ENCODE peak calls at places on chromosomes 2 and 18, in five cellular contexts. One of them, this sample, is unnamed.

GRCh38 chr18:49514577-49514976 is 27.5 kb upstream of the C18orf32 start:
- DNase-seq in endothelial cell of umbilical vein: no peak
- DNase-seq in heart left ventricle: no peak
- DNase-seq in transverse colon: peak; percentile 63
- DNase-seq in adrenal gland: no peak
- DNase-seq in this sample: no peak

GRCh38 chr2:60466161-60466702 is 87.2 kb downstream of the BCL11A start:
- DNase-seq in endothelial cell of umbilical vein: no peak
- DNase-seq in heart left ventricle: no peak
- DNase-seq in transverse colon: no peak
- DNase-seq in adrenal gland: no peak
- DNase-seq in this sample: no peak

GRCh38 chr2:8120979-8121825 is 560.7 kb upstream of the ID2 start:
- DNase-seq in endothelial cell of umbilical vein: no peak
- DNase-seq in heart left ventricle: no peak
- DNase-seq in transverse colon: no peak
- DNase-seq in adrenal gland: no peak
- DNase-seq in this sample: no peak

GRCh38 chr2:17506736-17507616 is 11.3 kb downstream of the RAD51AP2 start:
- DNase-seq in endothelial cell of umbilical vein: no peak
- DNase-seq in heart left ventricle: no peak
- DNase-seq in transverse colon: no peak
- DNase-seq in adrenal gland: no peak
- DNase-seq in this sample: no peak

GRCh38 chr18:5895886-5896740 is 791 bp upstream of the TMEM200C start:
- DNase-seq in endothelial cell of umbilical vein: no peak
- DNase-seq in heart left ventricle: peak; percentile 22
- DNase-seq in transverse colon: no peak
- DNase-seq in adrenal gland: peak; percentile 75
- DNase-seq in this sample: no peak

GRCh38 chr2:234091432-234091879 is 41.0 kb downstream of the SPP2 start:
- DNase-seq in endothelial cell of umbilical vein: peak; percentile 79
- DNase-seq in heart left ventricle: no peak
- DNase-seq in transverse colon: no peak
- DNase-seq in adrenal gland: peak; percentile 14
- DNase-seq in this sample: no peak

GRCh38 chr2:149739171-149739879 is 151.8 kb upstream of the MMADHC start:
- DNase-seq in endothelial cell of umbilical vein: no peak
- DNase-seq in heart left ventricle: no peak
- DNase-seq in transverse colon: no peak
- DNase-seq in adrenal gland: no peak
- DNase-seq in this sample: no peak

GRCh38 chr2:174788291-174788929 is 24.1 kb upstream of the CHRNA1 start:
- DNase-seq in endothelial cell of umbilical vein: no peak
- DNase-seq in heart left ventricle: no peak
- DNase-seq in transverse colon: no peak
- DNase-seq in adrenal gland: no peak
- DNase-seq in this sample: peak; percentile 25

GRCh38 chr2:8574196-8575010 is 107.5 kb upstream of the ID2 start:
- DNase-seq in endothelial cell of umbilical vein: no peak
- DNase-seq in heart left ventricle: no peak
- DNase-seq in transverse colon: no peak
- DNase-seq in adrenal gland: peak; percentile 69
- DNase-seq in this sample: no peak

GRCh38 chr2:60553992-60554648 is 666 bp upstream of the BCL11A start:
- DNase-seq in endothelial cell of umbilical vein: peak; percentile 23
- DNase-seq in heart left ventricle: no peak
- DNase-seq in transverse colon: peak; percentile 60
- DNase-seq in adrenal gland: peak; percentile 58
- DNase-seq in this sample: peak; percentile 83

GRCh38 chr18:3411854-3412268 is 38.1 kb upstream of the TGIF1 start:
- DNase-seq in endothelial cell of umbilical vein: peak; percentile 4
- DNase-seq in heart left ventricle: peak; percentile 21
- DNase-seq in transverse colon: peak; percentile 49
- DNase-seq in adrenal gland: no peak
- DNase-seq in this sample: peak; percentile 47

GRCh38 chr2:11914455-11914854 is 168.0 kb downstream of the LPIN1 start:
- DNase-seq in endothelial cell of umbilical vein: no peak
- DNase-seq in heart left ventricle: no peak
- DNase-seq in transverse colon: no peak
- DNase-seq in adrenal gland: no peak
- DNase-seq in this sample: no peak

GRCh38 chr2:123077101-123077500 is 948.0 kb upstream of the CNTNAP5 start:
- DNase-seq in endothelial cell of umbilical vein: no peak
- DNase-seq in heart left ventricle: no peak
- DNase-seq in transverse colon: no peak
- DNase-seq in adrenal gland: no peak
- DNase-seq in this sample: no peak

GRCh38 chr18:79382681-79383387 is 12.9 kb upstream of the NFATC1 start:
- DNase-seq in endothelial cell of umbilical vein: no peak
- DNase-seq in heart left ventricle: peak; percentile 17
- DNase-seq in transverse colon: no peak
- DNase-seq in adrenal gland: no peak
- DNase-seq in this sample: no peak

GRCh38 chr2:190515687-190516086 is 18.8 kb downstream of the NEMP2 start:
- DNase-seq in endothelial cell of umbilical vein: no peak
- DNase-seq in heart left ventricle: no peak
- DNase-seq in transverse colon: no peak
- DNase-seq in adrenal gland: no peak
- DNase-seq in this sample: no peak

GRCh38 chr2:183207110-183207509 is 82.9 kb downstream of the NUP35 start:
- DNase-seq in endothelial cell of umbilical vein: no peak
- DNase-seq in heart left ventricle: no peak
- DNase-seq in transverse colon: no peak
- DNase-seq in adrenal gland: no peak
- DNase-seq in this sample: no peak

GRCh38 chr2:177397501-177398289 is 5.1 kb downstream of the AGPS start:
- DNase-seq in endothelial cell of umbilical vein: peak; percentile 65
- DNase-seq in heart left ventricle: no peak
- DNase-seq in transverse colon: peak; percentile 19
- DNase-seq in adrenal gland: no peak
- DNase-seq in this sample: no peak

GRCh38 chr2:71785550-71785951 is 332.2 kb downstream of the DYSF start:
- DNase-seq in endothelial cell of umbilical vein: no peak
- DNase-seq in heart left ventricle: peak; percentile 12
- DNase-seq in transverse colon: no peak
- DNase-seq in adrenal gland: no peak
- DNase-seq in this sample: no peak

GRCh38 chr2:226423498-226423960 is 376.1 kb downstream of the IRS1 start:
- DNase-seq in endothelial cell of umbilical vein: no peak
- DNase-seq in heart left ventricle: no peak
- DNase-seq in transverse colon: peak; percentile 8
- DNase-seq in adrenal gland: no peak
- DNase-seq in this sample: no peak

GRCh38 chr2:235641333-235641732 is 147.5 kb downstream of the AGAP1 start:
- DNase-seq in endothelial cell of umbilical vein: no peak
- DNase-seq in heart left ventricle: no peak
- DNase-seq in transverse colon: no peak
- DNase-seq in adrenal gland: no peak
- DNase-seq in this sample: no peak

GRCh38 chr2:67515021-67515420 is 117.9 kb downstream of the ETAA1 start:
- DNase-seq in endothelial cell of umbilical vein: no peak
- DNase-seq in heart left ventricle: no peak
- DNase-seq in transverse colon: no peak
- DNase-seq in adrenal gland: no peak
- DNase-seq in this sample: no peak

GRCh38 chr2:55048514-55048924 is 1.7 kb downstream of the RTN4 start:
- DNase-seq in endothelial cell of umbilical vein: peak; percentile 76
- DNase-seq in heart left ventricle: peak; percentile 27
- DNase-seq in transverse colon: peak; percentile 37
- DNase-seq in adrenal gland: peak; percentile 57
- DNase-seq in this sample: peak; percentile 69

GRCh38 chr2:16566701-16567100 is 98.9 kb downstream of the CYRIA start:
- DNase-seq in endothelial cell of umbilical vein: no peak
- DNase-seq in heart left ventricle: no peak
- DNase-seq in transverse colon: no peak
- DNase-seq in adrenal gland: no peak
- DNase-seq in this sample: no peak

GRCh38 chr18:35122586-35123224 is 81.5 kb downstream of the MAPRE2 start:
- DNase-seq in endothelial cell of umbilical vein: no peak
- DNase-seq in heart left ventricle: no peak
- DNase-seq in transverse colon: no peak
- DNase-seq in adrenal gland: peak; percentile 77
- DNase-seq in this sample: no peak

GRCh38 chr2:97953867-97954266 is 41.9 kb downstream of the TMEM131 start:
- DNase-seq in endothelial cell of umbilical vein: no peak
- DNase-seq in heart left ventricle: no peak
- DNase-seq in transverse colon: no peak
- DNase-seq in adrenal gland: no peak
- DNase-seq in this sample: no peak

GRCh38 chr2:132497591-132497990 is 81.0 kb downstream of the GPR39 start:
- DNase-seq in endothelial cell of umbilical vein: no peak
- DNase-seq in heart left ventricle: no peak
- DNase-seq in transverse colon: no peak
- DNase-seq in adrenal gland: no peak
- DNase-seq in this sample: no peak

GRCh38 chr2:66080136-66080535 is 354.8 kb upstream of the MEIS1 start:
- DNase-seq in endothelial cell of umbilical vein: no peak
- DNase-seq in heart left ventricle: no peak
- DNase-seq in transverse colon: no peak
- DNase-seq in adrenal gland: no peak
- DNase-seq in this sample: no peak

GRCh38 chr2:241149925-241150659 is at the start of gene PPP1R7:
- DNase-seq in endothelial cell of umbilical vein: peak; percentile 95
- DNase-seq in heart left ventricle: peak; percentile 95
- DNase-seq in transverse colon: peak; percentile 96
- DNase-seq in adrenal gland: peak; percentile 95
- DNase-seq in this sample: peak; percentile 95
- TF ChIP-seq POLR2A in endothelial cell of umbilical vein: peak; percentile 74
- TF ChIP-seq POLR2A in heart left ventricle: no peak
- TF ChIP-seq POLR2A in transverse colon: peak; percentile 64
- TF ChIP-seq POLR2A in adrenal gland: peak; percentile 10
- TF ChIP-seq POLR2A in this sample: peak; percentile 69

GRCh38 chr2:42450136-42450535 is 43.6 kb downstream of the KCNG3 start:
- DNase-seq in endothelial cell of umbilical vein: no peak
- DNase-seq in heart left ventricle: no peak
- DNase-seq in transverse colon: no peak
- DNase-seq in adrenal gland: peak; percentile 11
- DNase-seq in this sample: no peak

GRCh38 chr2:42448163-42448562 is 45.6 kb downstream of the KCNG3 start:
- DNase-seq in endothelial cell of umbilical vein: no peak
- DNase-seq in heart left ventricle: no peak
- DNase-seq in transverse colon: no peak
- DNase-seq in adrenal gland: no peak
- DNase-seq in this sample: no peak

GRCh38 chr2:42456126-42456839 is 37.5 kb downstream of the KCNG3 start:
- DNase-seq in endothelial cell of umbilical vein: no peak
- DNase-seq in heart left ventricle: no peak
- DNase-seq in transverse colon: no peak
- DNase-seq in adrenal gland: no peak
- DNase-seq in this sample: no peak

GRCh38 chr2:42449163-42450087 is 44.4 kb downstream of the KCNG3 start:
- DNase-seq in endothelial cell of umbilical vein: no peak
- DNase-seq in heart left ventricle: no peak
- DNase-seq in transverse colon: no peak
- DNase-seq in adrenal gland: no peak
- DNase-seq in this sample: no peak

GRCh38 chr2:42452545-42452944 is 41.2 kb downstream of the KCNG3 start:
- DNase-seq in endothelial cell of umbilical vein: no peak
- DNase-seq in heart left ventricle: no peak
- DNase-seq in transverse colon: no peak
- DNase-seq in adrenal gland: no peak
- DNase-seq in this sample: no peak
- TF ChIP-seq POLR2A in endothelial cell of umbilical vein: no peak
- TF ChIP-seq POLR2A in heart left ventricle: no peak
- TF ChIP-seq POLR2A in transverse colon: no peak
- TF ChIP-seq POLR2A in adrenal gland: no peak
- TF ChIP-seq POLR2A in this sample: no peak

DNA sequence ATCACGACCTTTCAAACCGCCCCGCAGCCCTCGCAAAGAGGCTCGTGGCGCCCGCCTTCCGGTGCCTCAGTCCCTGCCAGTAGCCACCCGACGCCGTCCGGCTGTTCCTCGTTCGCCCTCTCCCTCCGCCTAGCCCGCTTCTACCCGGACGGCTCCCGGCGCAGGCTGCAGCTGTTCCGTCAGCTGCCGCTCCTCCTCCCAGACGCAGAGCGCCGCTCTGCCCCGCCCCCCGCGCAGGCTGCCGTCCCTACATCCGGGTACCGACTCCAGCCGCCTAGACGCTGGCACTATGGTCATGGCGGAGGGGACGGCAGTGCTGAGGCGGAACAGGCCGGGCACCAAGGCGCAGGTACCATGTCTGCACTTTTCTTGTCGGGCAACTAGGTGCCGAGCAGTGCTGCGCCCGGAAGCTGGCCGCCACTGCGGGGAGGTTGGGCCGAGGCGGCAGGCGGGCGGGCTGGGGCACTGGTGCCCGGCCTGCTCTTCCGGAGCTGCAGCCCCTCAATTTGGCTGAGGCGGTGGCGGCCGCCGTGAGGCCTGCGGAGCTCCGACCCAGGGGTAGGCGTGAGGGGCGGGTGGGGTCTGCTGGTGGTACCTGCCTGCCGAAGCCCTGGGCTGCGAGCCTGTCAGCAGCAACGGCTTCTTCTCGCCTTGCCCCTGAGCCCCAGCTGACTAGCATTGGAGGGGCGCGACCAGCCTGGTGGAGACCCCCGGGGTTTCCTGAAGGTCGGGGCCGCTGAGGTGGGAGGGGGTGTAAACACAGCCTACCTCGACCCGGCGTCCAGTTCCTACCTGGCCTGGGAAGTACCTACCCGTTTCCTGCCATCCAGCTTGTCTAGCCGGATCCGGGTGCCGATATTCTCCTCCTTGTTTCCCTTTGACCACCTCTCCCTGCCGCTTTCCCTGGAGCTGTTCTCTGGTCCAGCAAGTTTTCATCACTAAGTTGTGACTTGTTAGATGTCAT is at the start of gene MOB4:
- DNase-seq in endothelial cell of umbilical vein: peak; percentile 97
- DNase-seq in heart left ventricle: peak; percentile 97
- DNase-seq in transverse colon: peak; percentile 96
- DNase-seq in adrenal gland: peak; percentile 95
- DNase-seq in this sample: peak; percentile 98
- TF ChIP-seq POLR2A in endothelial cell of umbilical vein: peak; percentile 94
- TF ChIP-seq POLR2A in heart left ventricle: peak; percentile 8
- TF ChIP-seq POLR2A in transverse colon: peak; percentile 93
- TF ChIP-seq POLR2A in adrenal gland: peak; percentile 99
- TF ChIP-seq POLR2A in this sample: peak; percentile 97

GRCh38 chr2:108719149-108720044 is at the start of gene RANBP2:
- DNase-seq in endothelial cell of umbilical vein: peak; percentile 98
- DNase-seq in heart left ventricle: peak; percentile 97
- DNase-seq in transverse colon: peak; percentile 96
- DNase-seq in adrenal gland: peak; percentile 95
- DNase-seq in this sample: peak; percentile 99
- TF ChIP-seq POLR2A in endothelial cell of umbilical vein: peak; percentile 97
- TF ChIP-seq POLR2A in heart left ventricle: peak; percentile 37
- TF ChIP-seq POLR2A in transverse colon: peak; percentile 96
- TF ChIP-seq POLR2A in adrenal gland: peak; percentile 98
- TF ChIP-seq POLR2A in this sample: peak; percentile 98

GRCh38 chr2:36966370-36967235 is at the start of gene STRN:
- DNase-seq in endothelial cell of umbilical vein: peak; percentile 97
- DNase-seq in heart left ventricle: peak; percentile 98
- DNase-seq in transverse colon: peak; percentile 98
- DNase-seq in adrenal gland: peak; percentile 97
- DNase-seq in this sample: peak; percentile 97
- TF ChIP-seq POLR2A in endothelial cell of umbilical vein: peak; percentile 74
- TF ChIP-seq POLR2A in heart left ventricle: peak; percentile 19
- TF ChIP-seq POLR2A in transverse colon: peak; percentile 95
- TF ChIP-seq POLR2A in adrenal gland: peak; percentile 89
- TF ChIP-seq POLR2A in this sample: peak; percentile 90

This sample was measured in erythroblast.